ENCODE peak calls at places on chromosomes 5 and 9, in four cellular contexts. L is adrenal gland, Z is aorta, S is cardiac muscle cell. U is an unnamed sample. For H3K9me3, the result is how much of the 10 kb centered on the place peaks cover.

GRCh38 chr5:111779260-111780254 is 22.6 kb upstream of the NREP start:
- DNase-seq in L (no peak), Z (no peak), S (no peak), U (no peak)

GRCh38 chr9:118575341-118576070 is 793.7 kb downstream of the BRINP1 start:
- DNase-seq in L (no peak), Z (no peak), S (no peak), U (no peak)

GRCh38 chr9:107989544-107989943 is 500.0 kb upstream of the KLF4 start:
- DNase-seq in L (no peak), Z (no peak), S (no peak), U (no peak)

GRCh38 chr5:120614512-120614911 is 150.4 kb downstream of the PRR16 start:
- DNase-seq in L (no peak), Z (no peak), S (no peak), U (no peak)

GRCh38 chr9:131478911-131479310 is 23.8 kb upstream of the POMT1 start:
- DNase-seq in L (no peak), Z (no peak), S (no peak), U (no peak)

GRCh38 chr9:115127191-115127817 is 9.3 kb upstream of the TNC start:
- DNase-seq in L (no peak), Z (no peak), S (no peak), U (no peak)

GRCh38 chr5:55823151-55823796 is 27.9 kb upstream of the IL31RA start:
- DNase-seq in L (no peak), Z (no peak), S (no peak), U (no peak)

GRCh38 chr5:101292199-101292598 is 389.1 kb upstream of the ST8SIA4 start:
- DNase-seq in L (no peak), Z (no peak), S (no peak), U (no peak)

GRCh38 chr5:1164696-1165630 is 36.4 kb upstream of the SLC6A19 start:
- DNase-seq in L (no peak), Z (no peak), S (no peak), U (no peak)

GRCh38 chr9:122579874-122580273 is 3.3 kb downstream of the OR1L8 start:
- DNase-seq in L (no peak), Z (no peak), S (no peak), U (no peak)
- H3K9me3 ChIP-seq in L (under half), Z (under half), S (under half), U (under half)

DNA sequence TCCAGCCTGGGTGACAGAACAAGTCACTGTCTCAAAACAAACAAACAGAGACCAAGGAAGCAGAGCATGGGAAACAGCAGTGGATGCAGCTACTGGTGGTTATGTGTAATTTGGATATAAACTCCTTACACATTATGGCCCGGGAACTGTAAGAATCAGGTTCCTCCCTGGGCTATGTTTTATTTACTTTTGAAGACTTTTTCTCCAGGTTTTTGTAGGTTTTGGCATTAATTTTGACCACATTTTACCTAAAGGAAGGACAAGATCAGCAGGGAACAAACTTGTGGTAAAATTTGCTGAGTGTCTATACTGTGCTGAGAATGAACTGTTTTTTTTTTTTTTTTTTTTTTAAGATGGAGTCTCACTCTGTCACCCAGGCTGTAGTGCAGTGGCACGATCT is 8.4 kb downstream of the KIF2A start:
- DNase-seq in L (no peak), Z (no peak), S (no peak), U (no peak)
- H3K27ac ChIP-seq in L (no peak), Z (no peak), S (no peak), U (no peak)

GRCh38 chr5:14268236-14268701 is 125.1 kb downstream of the TRIO start:
- DNase-seq in L (peak), Z (peak), S (no peak), U (no peak)

GRCh38 chr5:14268738-14269137 is 125.6 kb downstream of the TRIO start:
- DNase-seq in L (peak), Z (peak), S (no peak), U (no peak)

GRCh38 chr5:14270212-14270702 is 127.1 kb downstream of the TRIO start:
- DNase-seq in L (peak), Z (peak), S (peak), U (no peak)

GRCh38 chr5:14267166-14267838 is 124.2 kb downstream of the TRIO start:
- DNase-seq in L (no peak), Z (no peak), S (peak), U (no peak)

DNA sequence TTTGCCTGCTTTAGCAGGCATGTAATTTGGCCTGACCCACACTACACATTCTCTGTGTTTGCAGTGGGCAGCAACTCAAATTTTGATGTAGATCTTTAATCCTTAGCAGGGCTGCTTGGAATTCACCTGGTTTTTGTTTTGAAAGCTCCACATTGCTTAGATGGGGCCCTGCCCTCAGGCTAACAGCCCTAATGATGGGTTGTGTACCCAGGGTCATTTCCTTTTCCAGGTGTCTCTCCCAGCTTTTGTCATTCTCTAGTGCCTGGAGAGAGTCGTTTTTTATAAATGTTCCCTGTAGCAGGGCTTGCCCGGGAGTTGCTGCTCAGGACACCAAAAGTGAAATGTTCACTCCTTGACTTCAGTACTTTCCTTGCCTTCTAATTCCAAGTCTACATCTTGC is 126.3 kb downstream of the TRIO start:
- DNase-seq in L (no peak), Z (no peak), S (no peak), U (no peak)
- H3K4me3 ChIP-seq in L (no peak), Z (no peak), S (no peak), U (no peak)

GRCh38 chr5:136598901-136599300 is 233.6 kb upstream of the TRPC7 start:
- DNase-seq in L (no peak), Z (no peak), S (no peak), U (no peak)

GRCh38 chr5:136594416-136594815 is 229.1 kb upstream of the TRPC7 start:
- DNase-seq in L (no peak), Z (no peak), S (no peak), U (no peak)

DNA sequence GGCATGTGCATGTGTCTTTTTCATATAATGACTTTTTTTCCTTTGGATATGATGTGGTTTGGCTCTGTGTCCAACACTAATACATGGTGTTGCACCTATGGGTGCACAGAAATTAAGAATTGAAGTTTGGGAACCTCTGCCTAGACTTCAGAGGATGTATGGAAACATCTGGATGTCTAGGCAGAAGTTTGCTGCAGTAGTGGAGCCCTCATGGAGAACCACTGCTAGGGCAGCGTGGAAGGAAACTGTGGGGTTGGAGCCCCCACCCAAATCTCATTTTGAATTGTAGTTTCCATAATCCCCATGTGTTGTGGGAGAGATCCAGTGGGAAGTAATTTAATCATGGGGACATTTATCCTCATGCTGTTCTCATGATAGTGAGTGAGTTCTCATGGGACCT is 235.0 kb upstream of the TRPC7 start:
- DNase-seq in L (no peak), Z (no peak), S (no peak), U (no peak)
- H3K9me3 ChIP-seq in L (under half), Z (under half), S (under half), U (under half)

DNA sequence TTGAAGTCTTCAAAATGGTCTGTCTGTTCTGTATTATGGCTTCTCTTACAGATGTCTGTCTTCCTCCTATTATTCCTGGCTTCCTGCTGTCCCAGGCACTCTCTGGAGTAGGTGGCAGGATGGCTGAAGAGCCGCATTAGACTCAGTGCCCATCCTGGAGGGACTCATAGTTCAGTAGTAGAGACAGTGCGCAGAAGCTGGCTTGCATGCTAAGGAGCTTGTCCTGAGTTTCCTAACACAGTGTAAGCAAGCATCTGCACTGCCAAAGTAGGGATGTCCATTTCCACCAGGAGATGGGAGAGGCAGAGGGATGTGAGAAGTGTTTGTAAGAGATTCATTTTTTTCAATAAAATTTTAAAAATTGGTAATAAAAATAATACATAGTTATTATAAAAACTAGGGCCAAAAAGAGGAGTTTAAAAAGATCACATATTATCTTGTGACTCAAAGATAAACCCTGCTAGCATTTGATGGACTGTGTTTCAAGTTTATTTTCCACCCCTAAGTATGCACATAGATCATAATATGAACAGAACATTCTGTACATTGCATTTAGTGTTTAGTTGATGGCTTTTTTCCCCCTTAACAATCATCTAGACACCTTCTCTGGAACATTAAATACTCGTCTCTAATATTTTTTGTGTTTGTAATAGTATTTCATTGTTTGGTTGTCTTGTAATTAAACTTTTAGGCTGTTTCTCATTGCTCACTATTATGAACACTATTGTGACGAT is 10.3 kb downstream of the COL15A1 start:
- DNase-seq in L (no peak), Z (no peak), S (no peak), U (no peak)
- H3K27ac ChIP-seq in L (peak), Z (no peak), S (no peak), U (no peak)

GRCh38 chr5:138568061-138568824 is 7.0 kb downstream of the HSPA9 start:
- DNase-seq in L (no peak), Z (no peak), S (no peak), U (no peak)

GRCh38 chr5:138563340-138564118 is 11.7 kb downstream of the HSPA9 start:
- DNase-seq in L (no peak), Z (no peak), S (no peak), U (no peak)

GRCh38 chr5:138566792-138567191 is 8.4 kb downstream of the HSPA9 start:
- DNase-seq in L (no peak), Z (no peak), S (no peak), U (no peak)

GRCh38 chr5:138564242-138564641 is 11.0 kb downstream of the HSPA9 start:
- DNase-seq in L (peak), Z (no peak), S (no peak), U (no peak)

DNA sequence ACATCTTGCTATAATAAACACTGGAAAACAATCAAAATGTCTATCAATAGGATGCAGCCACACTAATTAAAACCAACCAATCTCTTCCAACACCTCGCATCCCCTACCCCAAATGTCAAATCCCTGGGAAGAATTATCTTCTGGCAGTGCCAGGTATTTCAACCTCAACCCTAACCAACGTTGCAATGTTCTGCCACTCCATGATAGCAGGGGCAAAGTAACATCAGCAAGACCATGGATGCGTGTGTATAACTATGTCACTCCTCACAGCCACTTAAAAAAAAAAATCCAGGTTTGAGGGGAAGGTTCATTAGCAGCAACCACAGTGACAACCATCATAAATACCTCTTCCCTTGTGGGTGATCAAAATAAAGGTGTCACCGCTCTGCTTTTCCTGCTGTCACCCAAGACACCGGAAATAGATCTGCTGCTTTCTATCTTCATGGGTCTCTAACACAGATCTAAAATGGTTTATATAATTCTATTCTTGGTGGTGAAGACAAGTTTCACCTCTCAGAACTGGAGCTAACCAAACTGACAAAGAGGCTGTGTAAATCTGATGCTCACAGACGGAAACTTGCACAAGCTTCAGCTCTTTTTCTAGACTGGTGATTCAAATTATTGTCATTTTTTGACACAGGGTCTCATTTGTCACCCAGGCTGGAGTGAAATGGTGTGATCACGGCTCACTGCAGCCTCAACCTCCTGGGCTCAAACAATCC is 9.9 kb downstream of the HSPA9 start:
- DNase-seq in L (no peak), Z (no peak), S (no peak), U (peak)
- H3K4me3 ChIP-seq in L (no peak), Z (no peak), S (no peak), U (peak)

DNA sequence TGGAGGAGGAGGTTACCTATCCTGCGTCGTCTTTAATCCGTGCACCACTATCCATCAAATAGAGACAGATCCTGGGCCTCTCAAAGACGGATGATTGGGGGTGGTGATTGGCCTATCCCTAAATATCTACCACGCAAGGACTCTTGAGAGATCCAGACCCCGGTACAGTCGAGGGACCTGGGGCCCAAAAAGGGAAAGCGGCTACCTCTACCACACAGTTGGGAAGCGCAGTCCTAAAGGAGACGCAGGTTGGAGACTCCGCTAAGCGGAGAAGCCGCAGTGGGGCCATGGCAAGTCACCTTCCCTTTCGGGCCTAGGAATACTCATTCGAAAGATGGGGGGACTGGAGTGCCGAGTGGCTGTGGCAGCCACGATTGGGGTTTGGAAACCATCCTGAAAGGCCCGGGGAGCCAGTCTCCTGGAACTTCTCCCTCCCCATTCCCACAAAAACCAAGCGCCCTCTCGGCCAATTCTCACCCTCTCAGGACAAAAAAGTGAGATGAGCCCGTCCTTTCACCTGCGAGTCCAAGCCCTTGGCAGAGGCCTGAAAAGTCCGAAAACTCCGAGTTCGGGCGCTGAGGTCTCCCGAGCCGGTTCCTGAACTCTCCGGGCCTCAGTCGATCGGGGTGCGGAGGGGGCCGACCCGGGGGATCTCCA is 499 bp upstream of the FOXE1 start:
- DNase-seq in L (no peak), Z (no peak), S (no peak), U (no peak)
- H3K9me3 ChIP-seq in L (under half), Z (under half), S (under half), U (under half)

U was measured in CD4-positive, alpha-beta memory T cell.